ENCODE peak calls at places on chromosomes 3 and 15, in seven cellular contexts. T is thoracic aorta; H is lung; B is left ventricle myocardium inferior; A is CD4-positive, CD25-positive, alpha-beta regulatory T cell; O is neural progenitor cell; P is aorta. U is an unnamed sample. For H3K4me1, the result is how much of the 10 kb centered on the place peaks cover.

GRCh38 chr15:101068961-101069734 is 150.0 kb downstream of the LRRK1 start:
- DNase-seq in A (no peak), H (no peak), T (no peak), P (peak), B (no peak), O (peak), U (no peak)

GRCh38 chr15:25766421-25766820 is 96.7 kb downstream of the ATP10A start:
- DNase-seq in T (no peak), H (no peak), P (no peak), B (no peak), A (no peak), O (no peak), U (no peak)

GRCh38 chr15:86183765-86184491 is 104.3 kb downstream of the AGBL1 start:
- DNase-seq in H (no peak), A (no peak), P (no peak), O (peak), B (no peak), T (no peak), U (no peak)

GRCh38 chr3:158830391-158830790 is 28.5 kb downstream of the MFSD1 start:
- DNase-seq in O (no peak), H (no peak), A (no peak), P (no peak), T (no peak), B (no peak), U (no peak)

GRCh38 chr15:31786360-31786759 is 244.0 kb upstream of the CHRNA7 start:
- DNase-seq in A (no peak), H (no peak), B (no peak), O (no peak), P (no peak), T (no peak), U (no peak)

GRCh38 chr3:154801729-154802128 is 278.4 kb upstream of the MME start:
- DNase-seq in A (no peak), T (no peak), H (no peak), B (no peak), P (no peak), O (no peak), U (no peak)

GRCh38 chr15:80396094-80396493 is 8.1 kb upstream of the ARNT2 start:
- DNase-seq in B (no peak), P (no peak), O (no peak), T (no peak), A (no peak), H (no peak), U (no peak)

GRCh38 chr3:96657710-96658109 is 156.7 kb upstream of the EPHA6 start:
- DNase-seq in P (no peak), O (no peak), A (no peak), H (no peak), T (no peak), B (no peak), U (no peak)

GRCh38 chr3:38119802-38120689 is 16.9 kb downstream of the ACAA1 start:
- DNase-seq in B (no peak), A (no peak), O (no peak), H (no peak), P (no peak), T (no peak), U (no peak)

GRCh38 chr15:39502616-39503195 is 78.2 kb upstream of the THBS1 start:
- DNase-seq in A (no peak), P (no peak), T (no peak), B (no peak), H (no peak), O (no peak), U (no peak)

GRCh38 chr15:25508369-25509002 is 69.7 kb upstream of the UBE3A start:
- DNase-seq in O (peak), B (no peak), T (no peak), A (peak), H (no peak), P (no peak), U (peak)

GRCh38 chr3:46699846-46700523 is 1.2 kb upstream of the TMIE start:
- DNase-seq in O (no peak), H (peak), B (peak), A (no peak), P (no peak), T (no peak), U (peak)

GRCh38 chr3:157127831-157128767 is 31.8 kb downstream of the CCNL1 start:
- DNase-seq in A (peak), P (peak), T (peak), B (no peak), O (no peak), H (peak), U (no peak)

GRCh38 chr15:79769933-79770332 is 126.9 kb downstream of the MTHFS start:
- DNase-seq in A (no peak), B (no peak), P (no peak), H (no peak), T (no peak), O (no peak), U (no peak)

GRCh38 chr15:25418202-25418601 is 20.6 kb downstream of the UBE3A start:
- DNase-seq in P (no peak), A (no peak), H (no peak), T (no peak), O (no peak), B (no peak), U (no peak)

GRCh38 chr3:184333190-184333589 is 4.2 kb upstream of the FAM131A start:
- DNase-seq in B (no peak), T (no peak), P (no peak), O (no peak), H (no peak), A (no peak), U (no peak)
- H3K27ac ChIP-seq in B (peak), T (peak), P (no peak), O (no peak), H (no peak), A (peak), U (no peak)

DNA sequence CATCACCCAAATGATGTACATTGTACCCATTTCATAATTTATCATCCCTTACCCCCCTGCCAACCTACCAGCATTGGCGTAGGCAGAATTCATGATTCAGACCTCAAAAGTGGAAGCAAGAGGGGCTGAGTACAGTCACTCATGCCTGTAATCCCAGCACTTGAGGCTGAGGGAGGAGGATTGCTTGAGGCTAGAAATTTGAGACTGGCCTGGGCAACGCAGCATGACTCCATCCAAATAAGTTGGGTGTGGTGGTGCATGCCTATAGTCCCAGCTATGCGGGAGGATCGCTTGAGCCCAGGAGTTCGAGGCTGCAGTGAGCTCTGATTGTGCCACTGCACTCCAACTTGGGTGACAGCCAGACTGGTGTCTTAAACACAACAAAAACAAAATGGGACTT is 10.4 kb downstream of the TTC14 start:
- DNase-seq in H (no peak), T (no peak), B (no peak), P (no peak), A (no peak), O (no peak), U (no peak)
- H3K4me1 ChIP-seq in H (under half), T (under half), B (under half), P (under half), A (under half), O (under half), U (under half)

DNA sequence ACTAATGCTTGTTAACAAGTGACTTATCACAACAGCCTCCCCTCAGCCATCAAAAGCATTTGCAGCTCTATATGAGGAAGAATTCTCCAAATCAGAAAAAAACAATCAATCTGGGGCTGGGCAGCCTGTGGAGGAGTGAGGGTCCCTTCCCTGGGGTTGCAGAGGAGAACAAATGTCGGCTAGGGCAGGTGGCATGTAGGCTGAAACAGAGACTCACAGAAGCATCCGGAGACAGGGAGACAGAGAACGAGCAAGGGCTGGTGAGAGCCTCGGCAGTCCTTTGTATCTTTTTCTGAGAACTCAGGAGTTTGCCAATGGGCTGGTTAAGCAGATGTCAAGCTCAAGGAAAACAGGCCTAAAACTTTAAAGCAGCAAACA is 15.8 kb downstream of the ITGA11 start:
- DNase-seq in B (no peak), T (no peak), O (no peak), A (no peak), H (no peak), P (no peak), U (no peak)
- H3K27ac ChIP-seq in B (no peak), T (no peak), O (no peak), A (no peak), H (no peak), P (no peak), U (no peak)

GRCh38 chr3:195337747-195338146 is 66.8 kb upstream of the XXYLT1 start:
- DNase-seq in P (no peak), H (no peak), A (no peak), B (no peak), O (no peak), T (no peak), U (no peak)

GRCh38 chr3:195334967-195335366 is 64.0 kb upstream of the XXYLT1 start:
- DNase-seq in B (no peak), A (no peak), T (no peak), P (no peak), H (no peak), O (no peak), U (no peak)
- H3K4me1 ChIP-seq in B (under half), A (under half), T (under half), P (under half), H (under half), O (under half), U (under half)

DNA sequence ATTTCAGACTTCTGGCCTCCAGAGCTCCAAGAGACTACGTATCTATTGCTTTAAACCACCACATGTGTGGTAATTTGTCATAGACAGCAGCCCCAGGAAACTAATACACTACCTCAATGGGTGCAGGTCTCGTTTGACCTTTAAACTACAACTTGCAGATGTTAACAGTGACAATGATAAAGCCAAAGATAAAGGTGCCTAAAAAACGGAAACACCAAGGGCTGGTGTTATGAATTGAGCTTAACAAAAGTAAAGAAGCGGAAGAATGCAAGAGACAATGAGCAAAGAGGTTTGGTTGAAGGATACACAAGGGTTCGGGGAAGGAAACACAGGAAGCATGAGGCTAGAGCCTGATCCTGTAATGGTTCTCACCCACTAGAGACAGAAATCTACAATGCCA is 50.8 kb downstream of the RFTN1 start:
- DNase-seq in O (no peak), P (no peak), B (no peak), A (peak), H (no peak), T (no peak), U (no peak)
- H3K27ac ChIP-seq in O (no peak), P (no peak), B (peak), A (peak), H (no peak), T (no peak), U (no peak)

GRCh38 chr15:69132935-69133861 is 27.2 kb upstream of the GLCE start:
- DNase-seq in H (no peak), O (no peak), A (peak), T (no peak), B (no peak), P (no peak), U (no peak)
- H3K4me1 ChIP-seq in H (under half), O (under half), A (under half), T (under half), B (under half), P (under half), U (under half)

DNA sequence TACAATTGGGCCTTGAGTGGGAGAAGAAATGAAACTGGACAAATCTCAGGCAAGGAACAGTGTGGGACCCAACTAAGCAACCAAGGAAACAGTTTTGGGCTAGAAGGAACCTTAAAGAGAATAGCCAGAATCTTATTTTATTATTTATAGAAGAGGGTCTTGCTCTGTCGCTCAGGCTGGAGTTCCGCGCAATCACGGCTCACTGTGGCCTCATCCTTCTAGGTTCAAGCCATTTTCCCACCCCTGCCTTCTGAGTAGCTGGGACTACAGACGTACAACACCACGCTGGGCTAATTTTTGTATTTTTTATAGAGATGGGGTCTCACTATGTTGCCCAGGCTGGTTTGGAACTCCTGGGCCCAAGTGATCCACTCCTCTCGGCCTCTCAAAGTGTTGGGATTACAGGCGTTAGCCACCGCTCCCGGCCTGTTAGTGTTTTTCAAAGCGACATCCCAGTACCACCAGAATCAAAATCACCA is 734 bp upstream of the WDR76 start:
- DNase-seq in O (no peak), H (no peak), P (no peak), B (no peak), A (no peak), T (no peak), U (no peak)
- H3K27ac ChIP-seq in O (no peak), H (no peak), P (no peak), B (peak), A (peak), T (peak), U (peak)

DNA sequence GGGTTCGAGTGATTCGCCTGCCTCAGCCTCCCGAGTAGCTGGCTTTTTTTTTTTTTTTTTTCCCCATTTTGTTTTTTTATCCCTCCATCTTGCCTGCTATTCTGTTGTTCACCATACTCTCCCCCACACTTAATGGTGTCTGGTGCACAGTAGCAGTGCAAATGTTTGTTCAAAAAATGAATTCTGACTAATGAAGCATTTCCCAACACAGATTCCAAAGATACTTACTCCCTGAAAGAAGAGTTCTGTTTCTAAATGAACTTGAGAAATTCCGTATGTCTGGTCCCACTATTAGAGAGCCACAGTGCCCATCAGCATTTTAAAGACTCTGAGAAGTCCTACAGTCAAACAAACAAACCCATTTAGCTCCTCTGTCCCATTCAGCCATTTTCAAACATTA is 9.5 kb downstream of the EDEM1 start:
- DNase-seq in O (no peak), P (no peak), A (no peak), B (no peak), T (no peak), H (no peak), U (no peak)
- H3K4me1 ChIP-seq in O (under half), P (under half), A (half or more), B (under half), T (under half), H (under half), U (half or more)